ENCODE peak calls at places on chromosomes 2 and 18, in five cellular contexts. One of them, this sample, is unnamed. For H3K4me1, the result is how much of the 10 kb centered on the place peaks cover.

GRCh38 chr2:152519581-152519952 is 184.6 kb downstream of the FMNL2 start:
- DNase-seq in fibroblast of lung: no peak
- DNase-seq in stomach: no peak
- DNase-seq in uterus: no peak
- DNase-seq in left ventricle myocardium inferior: no peak
- DNase-seq in this sample: no peak

GRCh38 chr2:31067259-31067658 is 71.0 kb downstream of the GALNT14 start:
- DNase-seq in fibroblast of lung: peak
- DNase-seq in uterus: no peak
- DNase-seq in left ventricle myocardium inferior: no peak
- DNase-seq in stomach: no peak
- DNase-seq in this sample: no peak

GRCh38 chr2:62423235-62423634 is 82.8 kb downstream of the TMEM17 start:
- DNase-seq in left ventricle myocardium inferior: no peak
- DNase-seq in fibroblast of lung: peak
- DNase-seq in uterus: no peak
- DNase-seq in stomach: no peak
- DNase-seq in this sample: peak

GRCh38 chr2:109171444-109172334 is 42.7 kb downstream of the SH3RF3 start:
- DNase-seq in fibroblast of lung: peak
- DNase-seq in stomach: peak
- DNase-seq in left ventricle myocardium inferior: peak
- DNase-seq in uterus: peak
- DNase-seq in this sample: peak

GRCh38 chr18:32072321-32072720 is 19.4 kb upstream of the RNF138 start:
- DNase-seq in uterus: no peak
- DNase-seq in left ventricle myocardium inferior: no peak
- DNase-seq in fibroblast of lung: no peak
- DNase-seq in stomach: no peak
- DNase-seq in this sample: no peak

GRCh38 chr2:215435809-215436704 is at the start of gene FN1:
- DNase-seq in uterus: peak
- DNase-seq in fibroblast of lung: peak
- DNase-seq in left ventricle myocardium inferior: peak
- DNase-seq in stomach: peak
- DNase-seq in this sample: peak

GRCh38 chr2:132416996-132417395 is 391 bp downstream of the GPR39 start:
- DNase-seq in uterus: no peak
- DNase-seq in fibroblast of lung: no peak
- DNase-seq in stomach: no peak
- DNase-seq in left ventricle myocardium inferior: no peak
- DNase-seq in this sample: no peak

GRCh38 chr2:110853516-110853915 is 121.1 kb downstream of the ACOXL start:
- DNase-seq in stomach: peak
- DNase-seq in uterus: no peak
- DNase-seq in left ventricle myocardium inferior: no peak
- DNase-seq in fibroblast of lung: peak
- DNase-seq in this sample: peak

GRCh38 chr18:9949861-9950260 is 36.0 kb downstream of the VAPA start:
- DNase-seq in uterus: no peak
- DNase-seq in left ventricle myocardium inferior: no peak
- DNase-seq in fibroblast of lung: no peak
- DNase-seq in stomach: no peak
- DNase-seq in this sample: no peak

GRCh38 chr2:204452464-204453023 is 92.7 kb upstream of the PARD3B start:
- DNase-seq in left ventricle myocardium inferior: no peak
- DNase-seq in fibroblast of lung: peak
- DNase-seq in stomach: no peak
- DNase-seq in uterus: peak
- DNase-seq in this sample: peak

GRCh38 chr2:233247744-233248143 is 3.7 kb upstream of the ATG16L1 start:
- DNase-seq in fibroblast of lung: no peak
- DNase-seq in left ventricle myocardium inferior: no peak
- DNase-seq in uterus: no peak
- DNase-seq in stomach: no peak
- DNase-seq in this sample: no peak

GRCh38 chr2:11967946-11968465 is 221.6 kb downstream of the LPIN1 start:
- DNase-seq in uterus: peak
- DNase-seq in left ventricle myocardium inferior: peak
- DNase-seq in stomach: no peak
- DNase-seq in fibroblast of lung: peak
- DNase-seq in this sample: peak

GRCh38 chr2:183389546-183390080 is 265.4 kb downstream of the NUP35 start:
- DNase-seq in stomach: no peak
- DNase-seq in left ventricle myocardium inferior: no peak
- DNase-seq in uterus: no peak
- DNase-seq in fibroblast of lung: no peak
- DNase-seq in this sample: no peak
- H3K4me3 ChIP-seq in stomach: no peak
- H3K4me3 ChIP-seq in left ventricle myocardium inferior: no peak
- H3K4me3 ChIP-seq in uterus: no peak
- H3K4me3 ChIP-seq in fibroblast of lung: no peak
- H3K4me3 ChIP-seq in this sample: no peak

GRCh38 chr2:17822452-17823117 is 6.3 kb downstream of the MSGN1 start:
- DNase-seq in left ventricle myocardium inferior: no peak
- DNase-seq in stomach: no peak
- DNase-seq in fibroblast of lung: no peak
- DNase-seq in uterus: no peak
- DNase-seq in this sample: no peak
- H3K27ac ChIP-seq in left ventricle myocardium inferior: peak
- H3K27ac ChIP-seq in stomach: no peak
- H3K27ac ChIP-seq in fibroblast of lung: no peak
- H3K27ac ChIP-seq in uterus: no peak
- H3K27ac ChIP-seq in this sample: no peak

GRCh38 chr18:48826271-48826670 is 124.5 kb downstream of the SMAD7 start:
- DNase-seq in fibroblast of lung: no peak
- DNase-seq in left ventricle myocardium inferior: no peak
- DNase-seq in stomach: peak
- DNase-seq in uterus: peak
- DNase-seq in this sample: no peak

GRCh38 chr18:48828201-48828580 is 122.6 kb downstream of the SMAD7 start:
- DNase-seq in uterus: peak
- DNase-seq in stomach: no peak
- DNase-seq in fibroblast of lung: no peak
- DNase-seq in left ventricle myocardium inferior: no peak
- DNase-seq in this sample: no peak

GRCh38 chr18:48825101-48825745 is 125.5 kb downstream of the SMAD7 start:
- DNase-seq in uterus: peak
- DNase-seq in fibroblast of lung: no peak
- DNase-seq in left ventricle myocardium inferior: no peak
- DNase-seq in stomach: peak
- DNase-seq in this sample: peak

GRCh38 chr18:48827321-48828200 is 123.2 kb downstream of the SMAD7 start:
- DNase-seq in uterus: peak
- DNase-seq in left ventricle myocardium inferior: no peak
- DNase-seq in stomach: peak
- DNase-seq in fibroblast of lung: peak
- DNase-seq in this sample: peak

DNA sequence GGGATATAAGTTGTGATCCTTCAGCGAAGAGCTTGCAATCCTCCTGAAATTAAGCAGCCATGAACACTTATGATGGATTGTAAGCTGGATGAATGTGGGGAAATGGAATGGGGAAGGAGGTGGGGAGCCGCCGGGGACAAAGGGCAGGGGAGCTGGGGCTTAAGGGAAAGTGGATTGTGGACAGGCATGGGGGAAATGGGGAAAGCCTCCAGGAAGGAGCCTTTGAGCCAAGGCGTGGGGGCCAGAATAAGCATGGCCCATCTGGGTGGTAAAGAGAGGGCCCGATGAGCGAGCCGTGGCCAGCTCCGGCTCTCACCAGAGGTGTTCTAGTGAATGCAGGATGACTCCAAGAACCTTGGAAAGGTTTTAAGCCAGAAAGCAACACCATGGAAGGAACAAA is 124.0 kb downstream of the SMAD7 start:
- DNase-seq in uterus: peak
- DNase-seq in stomach: peak
- DNase-seq in fibroblast of lung: no peak
- DNase-seq in left ventricle myocardium inferior: no peak
- DNase-seq in this sample: peak
- H3K4me1 ChIP-seq in uterus: under half
- H3K4me1 ChIP-seq in stomach: under half
- H3K4me1 ChIP-seq in fibroblast of lung: under half
- H3K4me1 ChIP-seq in left ventricle myocardium inferior: half or more
- H3K4me1 ChIP-seq in this sample: half or more

GRCh38 chr2:199581504-199581903 is 123.8 kb upstream of the SATB2 start:
- DNase-seq in left ventricle myocardium inferior: no peak
- DNase-seq in fibroblast of lung: no peak
- DNase-seq in uterus: no peak
- DNase-seq in stomach: no peak
- DNase-seq in this sample: no peak
- H3K4me3 ChIP-seq in left ventricle myocardium inferior: peak
- H3K4me3 ChIP-seq in fibroblast of lung: peak
- H3K4me3 ChIP-seq in uterus: peak
- H3K4me3 ChIP-seq in stomach: peak
- H3K4me3 ChIP-seq in this sample: no peak

GRCh38 chr2:217684431-217685254 is 318.2 kb downstream of the TNS1 start:
- DNase-seq in left ventricle myocardium inferior: no peak
- DNase-seq in stomach: no peak
- DNase-seq in uterus: no peak
- DNase-seq in fibroblast of lung: no peak
- DNase-seq in this sample: no peak

GRCh38 chr2:217683096-217683870 is 319.5 kb downstream of the TNS1 start:
- DNase-seq in stomach: no peak
- DNase-seq in uterus: no peak
- DNase-seq in fibroblast of lung: no peak
- DNase-seq in left ventricle myocardium inferior: no peak
- DNase-seq in this sample: peak

GRCh38 chr2:217687771-217688170 is 315.0 kb downstream of the TNS1 start:
- DNase-seq in left ventricle myocardium inferior: no peak
- DNase-seq in uterus: no peak
- DNase-seq in stomach: no peak
- DNase-seq in fibroblast of lung: no peak
- DNase-seq in this sample: no peak

GRCh38 chr2:217688494-217688893 is 314.3 kb downstream of the TNS1 start:
- DNase-seq in left ventricle myocardium inferior: no peak
- DNase-seq in fibroblast of lung: no peak
- DNase-seq in uterus: no peak
- DNase-seq in stomach: no peak
- DNase-seq in this sample: peak

DNA sequence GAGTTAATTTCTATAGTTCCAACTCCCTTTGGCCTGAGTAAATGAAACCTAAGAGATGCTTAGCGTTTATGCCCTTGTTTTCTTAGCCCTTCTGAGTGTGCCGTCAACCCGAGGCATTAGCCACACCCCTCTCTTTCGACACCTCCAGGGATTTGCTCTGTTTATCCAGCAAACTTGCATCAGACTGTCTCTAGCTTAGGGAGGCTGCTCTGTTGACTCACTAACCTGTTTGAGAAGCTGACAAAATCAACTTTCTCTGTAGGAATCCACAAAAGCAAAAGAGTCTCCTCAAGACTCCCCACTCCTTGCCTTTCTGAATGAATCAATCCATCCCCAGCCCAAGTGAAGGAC is 317.6 kb downstream of the TNS1 start:
- DNase-seq in left ventricle myocardium inferior: peak
- DNase-seq in fibroblast of lung: peak
- DNase-seq in stomach: peak
- DNase-seq in uterus: peak
- DNase-seq in this sample: peak
- H3K27ac ChIP-seq in left ventricle myocardium inferior: no peak
- H3K27ac ChIP-seq in fibroblast of lung: no peak
- H3K27ac ChIP-seq in stomach: peak
- H3K27ac ChIP-seq in uterus: peak
- H3K27ac ChIP-seq in this sample: peak

GRCh38 chr2:20575414-20575813 is 75.5 kb downstream of the HS1BP3 start:
- DNase-seq in uterus: no peak
- DNase-seq in stomach: no peak
- DNase-seq in fibroblast of lung: no peak
- DNase-seq in left ventricle myocardium inferior: no peak
- DNase-seq in this sample: no peak

GRCh38 chr2:20573611-20574422 is 77.1 kb downstream of the HS1BP3 start:
- DNase-seq in fibroblast of lung: peak
- DNase-seq in stomach: no peak
- DNase-seq in left ventricle myocardium inferior: no peak
- DNase-seq in uterus: peak
- DNase-seq in this sample: no peak

GRCh38 chr2:20575935-20576597 is 74.8 kb downstream of the HS1BP3 start:
- DNase-seq in left ventricle myocardium inferior: no peak
- DNase-seq in uterus: no peak
- DNase-seq in stomach: no peak
- DNase-seq in fibroblast of lung: no peak
- DNase-seq in this sample: no peak

GRCh38 chr2:20574930-20575329 is 76.0 kb downstream of the HS1BP3 start:
- DNase-seq in stomach: no peak
- DNase-seq in uterus: no peak
- DNase-seq in fibroblast of lung: no peak
- DNase-seq in left ventricle myocardium inferior: no peak
- DNase-seq in this sample: no peak

GRCh38 chr2:20574423-20574911 is 76.4 kb downstream of the HS1BP3 start:
- DNase-seq in uterus: no peak
- DNase-seq in stomach: no peak
- DNase-seq in fibroblast of lung: no peak
- DNase-seq in left ventricle myocardium inferior: no peak
- DNase-seq in this sample: no peak
- H3K4me1 ChIP-seq in uterus: under half
- H3K4me1 ChIP-seq in stomach: under half
- H3K4me1 ChIP-seq in fibroblast of lung: under half
- H3K4me1 ChIP-seq in left ventricle myocardium inferior: half or more
- H3K4me1 ChIP-seq in this sample: half or more

GRCh38 chr18:33440384-33441043 is at the start of gene CCDC178:
- DNase-seq in uterus: peak
- DNase-seq in fibroblast of lung: peak
- DNase-seq in left ventricle myocardium inferior: no peak
- DNase-seq in stomach: peak
- DNase-seq in this sample: peak
- H3K4me3 ChIP-seq in uterus: peak
- H3K4me3 ChIP-seq in fibroblast of lung: peak
- H3K4me3 ChIP-seq in left ventricle myocardium inferior: peak
- H3K4me3 ChIP-seq in stomach: peak
- H3K4me3 ChIP-seq in this sample: no peak

GRCh38 chr2:224039080-224039769 is at the start of gene SERPINE2:
- DNase-seq in stomach: no peak
- DNase-seq in fibroblast of lung: peak
- DNase-seq in uterus: peak
- DNase-seq in left ventricle myocardium inferior: peak
- DNase-seq in this sample: peak
- H3K27ac ChIP-seq in stomach: no peak
- H3K27ac ChIP-seq in fibroblast of lung: no peak
- H3K27ac ChIP-seq in uterus: peak
- H3K27ac ChIP-seq in left ventricle myocardium inferior: peak
- H3K27ac ChIP-seq in this sample: no peak

GRCh38 chr2:217853301-217853881 is 149.4 kb downstream of the TNS1 start:
- DNase-seq in fibroblast of lung: peak
- DNase-seq in uterus: peak
- DNase-seq in stomach: no peak
- DNase-seq in left ventricle myocardium inferior: no peak
- DNase-seq in this sample: no peak
- H3K4me1 ChIP-seq in fibroblast of lung: half or more
- H3K4me1 ChIP-seq in uterus: under half
- H3K4me1 ChIP-seq in stomach: half or more
- H3K4me1 ChIP-seq in left ventricle myocardium inferior: half or more
- H3K4me1 ChIP-seq in this sample: under half